ENCODE peak calls at places on chromosomes 12 and 14, in four cellular contexts. N is A549, I is HepG2, J is K562. K is an unnamed sample.

GRCh38 chr14:105480807-105481801 is 5.6 kb upstream of the CRIP1 start:
- DNase-seq in N (peak; percentile 86), I (peak; percentile 67), J (peak; percentile 70), K (peak; percentile 96)

GRCh38 chr12:49055978-49056754 is 4.4 kb downstream of the KMT2D start:
- DNase-seq in N (peak; percentile 75), I (peak; percentile 62), J (peak; percentile 65), K (peak; percentile 41)

GRCh38 chr14:73342670-73343069 is 105.4 kb downstream of the PAPLN start:
- DNase-seq in N (no peak), I (no peak), J (no peak), K (no peak)

GRCh38 chr12:115118177-115118724 is 434.3 kb upstream of the TBX3 start:
- DNase-seq in N (no peak), I (no peak), J (no peak), K (no peak)

GRCh38 chr12:91772411-91772810 is 373.2 kb downstream of the BTG1 start:
- DNase-seq in N (no peak), I (no peak), J (no peak), K (no peak)

GRCh38 chr14:48008646-48009045 is 333.2 kb upstream of the MDGA2 start:
- DNase-seq in N (no peak), I (no peak), J (no peak), K (no peak)

GRCh38 chr12:107458163-107458562 is 227.4 kb upstream of the PWP1 start:
- DNase-seq in N (no peak), I (no peak), J (no peak), K (no peak)

GRCh38 chr12:47277071-47277408 is 197.3 kb upstream of the AMIGO2 start:
- DNase-seq in N (no peak), I (no peak), J (no peak), K (no peak)

GRCh38 chr14:103581954-103582703 is 19.4 kb downstream of the COA8 start:
- DNase-seq in N (no peak), I (no peak), J (no peak), K (no peak)

GRCh38 chr12:15304296-15304695 is 18.0 kb upstream of the PTPRO start:
- DNase-seq in N (no peak), I (no peak), J (no peak), K (no peak)

GRCh38 chr12:64616221-64616620 is 5.9 kb downstream of the RASSF3 start:
- DNase-seq in N (no peak), I (no peak), J (peak; percentile 23), K (no peak)

GRCh38 chr12:122006186-122006926 is 15.3 kb upstream of the BCL7A start:
- DNase-seq in N (no peak), I (no peak), J (no peak), K (no peak)

GRCh38 chr12:113781415-113782198 is 184.5 kb downstream of the RBM19 start:
- DNase-seq in N (no peak), I (peak; percentile 30), J (no peak), K (no peak)

GRCh38 chr12:20731274-20731673 is 36.1 kb downstream of the SLCO1C1 start:
- DNase-seq in N (no peak), I (no peak), J (no peak), K (no peak)

GRCh38 chr12:23944067-23944466 is 5.4 kb downstream of the SOX5 start:
- DNase-seq in N (no peak), I (peak; percentile 25), J (no peak), K (no peak)

GRCh38 chr12:109638735-109639134 is 65.1 kb downstream of the MVK start:
- DNase-seq in N (no peak), I (no peak), J (no peak), K (no peak)

GRCh38 chr14:93369393-93370266 is 22.6 kb downstream of the COX8C start:
- DNase-seq in N (no peak), I (no peak), J (no peak), K (no peak)

DNA sequence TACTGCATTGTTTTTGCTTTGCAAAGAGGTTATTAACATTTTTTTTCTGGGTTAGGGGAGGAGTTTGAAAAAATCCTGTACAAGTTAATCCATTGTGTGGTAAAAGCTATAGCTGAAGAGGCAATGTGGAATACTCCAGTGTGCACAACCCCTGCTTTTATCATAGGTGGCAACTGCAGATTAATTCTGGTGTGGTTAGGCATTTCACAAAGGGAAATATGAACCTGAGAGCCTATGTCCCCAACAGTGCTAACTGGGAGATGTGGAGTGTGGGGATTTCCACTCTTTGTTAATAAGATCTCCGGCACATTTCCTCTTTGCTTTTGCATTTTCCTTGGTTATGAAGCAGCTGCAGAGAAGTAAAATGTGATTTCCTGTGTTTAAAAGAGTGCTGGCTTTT is 33.6 kb downstream of the PRORP start:
- DNase-seq in N (no peak), I (no peak), J (no peak), K (no peak)
- TF ChIP-seq HMGXB4 in N (no peak), I (no peak), J (no peak), K (no peak)

GRCh38 chr12:7042847-7043246 is 17.7 kb upstream of the C1S start:
- DNase-seq in N (peak; percentile 52), I (peak; percentile 34), J (peak; percentile 22), K (no peak)
- TF ChIP-seq HMGXB4 in N (no peak), I (no peak), J (no peak), K (no peak)

DNA sequence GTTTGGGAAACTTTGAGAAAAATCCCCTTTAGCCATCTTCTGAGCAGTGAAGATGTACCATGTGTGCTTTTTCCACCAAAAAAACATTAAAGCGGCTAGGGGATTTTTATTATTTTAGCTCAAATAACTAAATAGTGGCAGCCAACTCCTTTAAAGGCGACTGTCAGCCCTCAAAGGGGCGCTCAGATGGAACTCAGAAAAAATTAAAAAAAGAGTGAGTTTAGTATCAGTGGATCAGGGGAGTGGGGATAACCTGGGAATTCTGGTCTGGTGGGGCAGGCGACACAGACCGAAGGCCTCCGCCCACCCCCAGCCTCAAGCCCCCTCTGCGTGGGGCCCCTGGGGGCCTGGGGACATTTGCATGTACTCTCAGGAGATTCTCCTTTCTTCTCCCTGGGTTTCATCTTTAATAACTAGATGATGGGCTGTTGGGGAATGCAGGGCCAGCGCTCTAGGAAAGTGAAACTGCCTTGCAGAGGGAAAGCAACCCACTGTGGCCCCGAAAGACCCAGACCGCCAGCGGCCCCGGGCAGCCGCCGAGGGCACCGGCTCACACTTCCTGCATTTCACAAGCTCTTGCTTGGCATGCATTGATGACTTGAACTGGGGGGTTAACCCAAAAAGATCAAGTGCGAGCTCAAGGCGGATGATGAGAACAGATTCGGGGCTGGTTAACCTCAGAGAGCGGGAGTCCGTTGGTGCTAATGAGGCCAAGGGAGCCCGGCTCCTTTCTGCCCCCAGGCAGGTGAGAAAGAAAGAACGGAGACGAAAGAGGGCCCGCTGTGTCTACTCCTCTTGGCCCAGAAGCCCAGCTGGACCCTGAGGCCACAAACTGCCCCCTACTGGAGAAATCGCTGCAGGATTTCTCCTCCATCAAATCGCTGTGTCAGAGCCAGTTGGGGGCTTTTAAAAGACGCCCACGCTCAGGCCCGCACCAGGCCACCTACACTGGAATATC is 7.3 kb upstream of the BATF start:
- DNase-seq in N (no peak), I (no peak), J (peak; percentile 35), K (peak; percentile 72)
- TF ChIP-seq HMGXB4 in N (no peak), I (no peak), J (no peak), K (no peak)

GRCh38 chr12:50390284-50390683 is 6.1 kb downstream of the FAM186A start:
- DNase-seq in N (peak; percentile 35), I (peak; percentile 61), J (no peak), K (no peak)

GRCh38 chr12:50387487-50387886 is 8.9 kb downstream of the FAM186A start:
- DNase-seq in N (no peak), I (no peak), J (no peak), K (no peak)

DNA sequence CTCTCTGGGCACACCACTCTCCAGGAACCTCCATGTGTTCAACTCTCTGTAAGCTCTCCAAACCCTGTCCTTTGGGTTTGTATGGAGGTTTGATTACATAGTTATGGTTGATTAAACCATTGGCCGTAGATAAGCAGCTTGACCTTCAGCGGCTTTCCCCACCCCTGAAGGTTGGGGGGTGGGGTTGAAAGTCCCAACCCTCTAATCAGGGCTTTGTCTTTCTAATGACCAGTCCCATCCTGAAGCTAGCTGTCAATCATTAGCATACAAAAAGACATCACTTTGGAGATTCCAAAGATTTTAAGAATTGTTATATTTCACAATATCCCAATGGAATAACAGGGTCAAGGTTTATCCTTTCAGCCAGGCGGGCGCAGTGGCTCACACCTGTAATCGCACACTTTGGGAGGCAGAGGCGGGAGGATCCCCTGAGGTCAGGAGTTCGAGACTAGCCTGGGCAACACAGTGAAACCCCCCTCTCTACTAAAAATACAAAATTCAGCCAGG is 8.4 kb downstream of the FAM186A start:
- DNase-seq in N (no peak), I (peak; percentile 57), J (no peak), K (peak; percentile 30)
- TF ChIP-seq HMGXB4 in N (no peak), I (no peak), J (no peak), K (no peak)